ENCODE peak calls at places on chromosomes 12 and 14, in four cellular contexts. Y, E, R and K are unnamed samples.

GRCh38 chr14:28754209-28754985 is 12.2 kb upstream of the FOXG1 start:
- DNase-seq in Y (peak), E (peak), R (no peak), K (no peak)

GRCh38 chr14:60396718-60397343 is 89.0 kb downstream of the C14orf39 start:
- DNase-seq in Y (no peak), E (no peak), R (no peak), K (no peak)

GRCh38 chr14:59772252-59772651 is 98.3 kb downstream of the RTN1 start:
- DNase-seq in Y (no peak), E (peak), R (no peak), K (no peak)

GRCh38 chr14:63513756-63514155 is 29.4 kb downstream of the PPP2R5E start:
- DNase-seq in Y (no peak), E (no peak), R (no peak), K (no peak)

GRCh38 chr12:26845984-26846383 is 13.0 kb upstream of the ITPR2 start:
- DNase-seq in Y (no peak), E (peak), R (no peak), K (no peak)

GRCh38 chr12:131929530-131930456 is 717 bp downstream of the PUS1 start:
- DNase-seq in Y (peak), E (no peak), R (no peak), K (no peak)

GRCh38 chr12:22334696-22335290 is at the start of gene ST8SIA1:
- DNase-seq in Y (peak), E (peak), R (no peak), K (peak)

GRCh38 chr14:33682746-33683145 is 268.1 kb downstream of the EGLN3 start:
- DNase-seq in Y (no peak), E (peak), R (peak), K (no peak)

GRCh38 chr12:59698599-59698998 is 102.8 kb downstream of the SLC16A7 start:
- DNase-seq in Y (no peak), E (peak), R (no peak), K (no peak)

GRCh38 chr12:59700145-59700435 is 104.3 kb downstream of the SLC16A7 start:
- DNase-seq in Y (no peak), E (no peak), R (no peak), K (no peak)

GRCh38 chr12:122979908-122980191 is 631 bp upstream of the ARL6IP4 start:
- DNase-seq in Y (no peak), E (peak), R (no peak), K (no peak)

GRCh38 chr14:100406505-100407131 is 83.5 kb downstream of the SLC25A47 start:
- DNase-seq in Y (no peak), E (peak), R (no peak), K (peak)

GRCh38 chr12:45612044-45612794 is 117.3 kb upstream of the ARID2 start:
- DNase-seq in Y (no peak), E (peak), R (no peak), K (no peak)

GRCh38 chr12:68871899-68872298 is 61.1 kb downstream of the CPM start:
- DNase-seq in Y (peak), E (peak), R (no peak), K (no peak)

GRCh38 chr14:69268223-69268622 is 8.3 kb downstream of the GALNT16 start:
- DNase-seq in Y (no peak), E (peak), R (no peak), K (no peak)

GRCh38 chr12:47360771-47361388 is 281.1 kb upstream of the AMIGO2 start:
- DNase-seq in Y (peak), E (peak), R (no peak), K (no peak)